ENCODE peak calls at places on chromosomes 4 and X, in seven cellular contexts. S is mammary epithelial cell, H is heart left ventricle, O is ovary, A is hepatocyte, M is K562, T is MM.1S. P is an unnamed sample.

GRCh38 chrX:149120459-149120858 is 384.6 kb downstream of the IDS start:
- DNase-seq in S (no peak), H (no peak), O (no peak), A (no peak), M (no peak), T (no peak), P (no peak)

GRCh38 chrX:18873189-18873791 is 110.6 kb downstream of the PHKA2 start:
- DNase-seq in S (peak), H (no peak), O (no peak), A (no peak), M (no peak), T (no peak), P (no peak)

GRCh38 chr4:168841682-168842019 is 168.4 kb downstream of the CBR4 start:
- DNase-seq in S (no peak), H (no peak), O (no peak), A (no peak), M (no peak), T (no peak), P (no peak)

GRCh38 chr4:6688879-6689505 is 4.7 kb upstream of the S100P start:
- DNase-seq in S (peak), H (no peak), O (peak), A (peak), M (peak), T (peak), P (peak)

GRCh38 chrX:95427389-95427788 is 1257.3 kb upstream of the DIAPH2 start:
- DNase-seq in S (peak), H (no peak), O (no peak), A (no peak), M (no peak), T (no peak), P (no peak)

GRCh38 chrX:136067097-136067496 is 80.2 kb upstream of the FHL1 start:
- DNase-seq in S (no peak), H (no peak), O (no peak), A (no peak), M (no peak), T (no peak), P (no peak)

GRCh38 chrX:152904151-152905080 is 6.5 kb downstream of the ZNF185 start:
- DNase-seq in S (peak), H (peak), O (no peak), A (peak), M (peak), T (no peak), P (no peak)

GRCh38 chr4:150960818-150961217 is 54.3 kb downstream of the LRBA start:
- DNase-seq in S (peak), H (no peak), O (no peak), A (peak), M (peak), T (peak), P (no peak)

GRCh38 chrX:37912286-37912685 is 64.9 kb upstream of the DYNLT3 start:
- DNase-seq in S (peak), H (no peak), O (no peak), A (peak), M (no peak), T (no peak), P (no peak)

GRCh38 chr4:107619065-107619464 is 101.0 kb downstream of the PAPSS1 start:
- DNase-seq in S (peak), H (no peak), O (no peak), A (peak), M (no peak), T (no peak), P (peak)

GRCh38 chrX:850471-850916 is 219.9 kb downstream of the SHOX start:
- DNase-seq in S (no peak), H (no peak), O (no peak), A (no peak), M (no peak), T (peak), P (no peak)

GRCh38 chrX:115408736-115409390 is 119.3 kb downstream of the LUZP4 start:
- DNase-seq in S (no peak), H (no peak), O (no peak), A (no peak), M (no peak), T (no peak), P (no peak)

GRCh38 chrX:30513284-30513683 is 64.3 kb downstream of the TASL start:
- DNase-seq in S (no peak), H (no peak), O (no peak), A (no peak), M (peak), T (no peak), P (no peak)

GRCh38 chr4:152459326-152459725 is 76.6 kb downstream of the FBXW7 start:
- DNase-seq in S (no peak), H (no peak), O (no peak), A (no peak), M (no peak), T (no peak), P (no peak)

GRCh38 chrX:19956923-19957322 is 33.9 kb downstream of the BCLAF3 start:
- DNase-seq in S (no peak), H (peak), O (no peak), A (no peak), M (no peak), T (no peak), P (no peak)

GRCh38 chr4:101282076-101282844 is 65.1 kb downstream of the PPP3CA start:
- DNase-seq in S (no peak), H (no peak), O (no peak), A (no peak), M (no peak), T (no peak), P (no peak)

GRCh38 chr4:54840992-54841768 is 183.4 kb downstream of the KIT start:
- DNase-seq in S (no peak), H (peak), O (no peak), A (peak), M (peak), T (no peak), P (no peak)

GRCh38 chr4:168486961-168487820 is 6.9 kb upstream of the DDX60L start:
- DNase-seq in S (peak), H (no peak), O (no peak), A (peak), M (peak), T (no peak), P (no peak)

GRCh38 chrX:16487620-16488380 is 162.2 kb upstream of the S100G start:
- DNase-seq in S (peak), H (no peak), O (no peak), A (no peak), M (no peak), T (no peak), P (no peak)

GRCh38 chr4:55181606-55182005 is 56.2 kb upstream of the KDR start:
- DNase-seq in S (no peak), H (no peak), O (no peak), A (no peak), M (no peak), T (no peak), P (no peak)

GRCh38 chrX:153649178-153649914 is 2.3 kb downstream of the DUSP9 start:
- DNase-seq in S (no peak), H (no peak), O (peak), A (peak), M (peak), T (peak), P (no peak)

GRCh38 chr4:61493041-61493440 is 292.9 kb downstream of the ADGRL3 start:
- DNase-seq in S (no peak), H (no peak), O (no peak), A (no peak), M (no peak), T (no peak), P (no peak)

GRCh38 chrX:130575831-130576404 is 174.1 kb downstream of the RBMX2 start:
- DNase-seq in S (peak), H (peak), O (peak), A (peak), M (peak), T (peak), P (peak)

GRCh38 chr4:145937990-145938611 is 522 bp downstream of the ZNF827 start:
- DNase-seq in S (peak), H (peak), O (peak), A (peak), M (no peak), T (peak), P (no peak)

GRCh38 chrX:21972721-21973120 is 32.2 kb downstream of the SMS start:
- DNase-seq in S (no peak), H (no peak), O (no peak), A (no peak), M (no peak), T (no peak), P (peak)

GRCh38 chrX:21975242-21975641 is 34.7 kb downstream of the SMS start:
- DNase-seq in S (no peak), H (no peak), O (no peak), A (no peak), M (no peak), T (no peak), P (no peak)

GRCh38 chrX:21974011-21974385 is 33.5 kb downstream of the SMS start:
- DNase-seq in S (peak), H (no peak), O (no peak), A (peak), M (no peak), T (no peak), P (no peak)

GRCh38 chrX:21972046-21972445 is 31.5 kb downstream of the SMS start:
- DNase-seq in S (no peak), H (no peak), O (no peak), A (no peak), M (no peak), T (no peak), P (no peak)

GRCh38 chrX:21973321-21974010 is 33.0 kb downstream of the SMS start:
- DNase-seq in S (no peak), H (no peak), O (no peak), A (no peak), M (no peak), T (no peak), P (no peak)
- H3K4me3 ChIP-seq in S (no peak), H (no peak), O (no peak), A (no peak), M (no peak), T (no peak), P (no peak)

GRCh38 chr4:74540193-74540592 is 95.3 kb downstream of the AREG start:
- DNase-seq in S (peak), H (no peak), O (no peak), A (no peak), M (no peak), T (no peak), P (no peak)

GRCh38 chr4:74543247-74543670 is 98.3 kb downstream of the AREG start:
- DNase-seq in S (no peak), H (no peak), O (no peak), A (peak), M (no peak), T (peak), P (no peak)

GRCh38 chr4:74543983-74544382 is 99.0 kb downstream of the AREG start:
- DNase-seq in S (no peak), H (no peak), O (no peak), A (peak), M (no peak), T (no peak), P (peak)

GRCh38 chr4:74539043-74539790 is 94.3 kb downstream of the AREG start:
- DNase-seq in S (peak), H (no peak), O (no peak), A (peak), M (no peak), T (no peak), P (no peak)

GRCh38 chr4:74541611-74542177 is 96.8 kb downstream of the AREG start:
- DNase-seq in S (no peak), H (no peak), O (no peak), A (no peak), M (no peak), T (no peak), P (no peak)
- TF ChIP-seq CTCF in S (no peak), H (no peak), O (no peak), A (no peak), M (no peak), T (no peak), P (no peak)

DNA sequence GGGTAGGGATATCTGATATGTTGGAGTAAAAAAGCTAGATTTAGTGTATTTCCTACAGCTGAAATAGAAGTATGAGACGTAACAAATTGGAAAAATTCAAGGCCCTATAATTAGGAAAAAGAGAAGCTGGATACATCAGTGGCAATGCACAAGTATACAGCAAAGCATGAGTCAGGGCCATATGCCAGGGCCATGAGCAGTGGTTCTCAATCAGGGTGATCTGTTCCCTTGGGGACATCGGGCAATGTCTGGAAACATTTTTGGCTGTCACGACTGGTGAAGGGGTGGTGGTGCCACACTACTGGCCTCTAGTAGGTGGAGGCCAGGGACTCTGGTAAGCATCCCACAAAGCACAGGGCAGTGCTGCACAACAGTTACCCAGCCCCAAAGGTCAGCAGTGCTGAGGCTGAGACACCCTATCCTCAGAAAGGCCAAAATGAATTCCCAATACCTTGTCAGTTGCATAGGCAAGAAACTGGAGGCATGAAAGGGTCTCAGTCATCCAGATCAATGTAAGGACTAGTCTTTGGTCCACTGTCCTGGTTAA is 36.8 kb upstream of the NAP1L5 start:
- DNase-seq in S (no peak), H (no peak), O (no peak), A (no peak), M (no peak), T (no peak), P (no peak)
- H3K27ac ChIP-seq in S (no peak), H (no peak), O (no peak), A (no peak), M (no peak), T (no peak), P (no peak)

GRCh38 chr4:3661989-3662388 is 104.2 kb upstream of the ADRA2C start:
- DNase-seq in S (no peak), H (no peak), O (no peak), A (no peak), M (no peak), T (no peak), P (no peak)
- H3K4me3 ChIP-seq in S (no peak), H (no peak), O (no peak), A (no peak), M (no peak), T (no peak), P (no peak)

P was measured in AG04450.